ENCODE peak calls at places on chromosomes 11 and 22, in four cellular contexts. G is CD8-positive, alpha-beta T cell; S is left cardiac atrium; Q is stimulated activated naive CD4-positive, alpha-beta T cell treated with Interleukin-2 at 50 U/mL for 16 hours. A is an unnamed sample.

GRCh38 chr11:9146477-9146876 is 55.1 kb upstream of the SCUBE2 start:
- DNase-seq in G (no peak), S (no peak), Q (no peak), A (no peak)

GRCh38 chr22:46852771-46853170 is 90.3 kb downstream of the TBC1D22A start:
- DNase-seq in G (no peak), S (no peak), Q (no peak), A (no peak)

GRCh38 chr11:1747753-1748466 is 2.5 kb downstream of the IFITM10 start:
- DNase-seq in G (no peak), S (peak; percentile 36), Q (no peak), A (no peak)

GRCh38 chr11:67516806-67517205 is 6.4 kb downstream of the CABP2 start:
- DNase-seq in G (no peak), S (no peak), Q (no peak), A (no peak)

GRCh38 chr22:23849009-23850006 is 8.4 kb upstream of the SLC2A11 start:
- DNase-seq in G (peak; percentile 83), S (peak; percentile 85), Q (peak; percentile 74), A (peak; percentile 94)

GRCh38 chr22:45120931-45121330 is 42.8 kb upstream of the NUP50 start:
- DNase-seq in G (no peak), S (no peak), Q (no peak), A (no peak)

GRCh38 chr22:38890377-38890776 is 18.4 kb upstream of the CBX6 start:
- DNase-seq in G (no peak), S (no peak), Q (no peak), A (no peak)

GRCh38 chr11:99818991-99819390 is 798.2 kb downstream of the CNTN5 start:
- DNase-seq in G (no peak), S (no peak), Q (no peak), A (no peak)

GRCh38 chr11:42338056-42338455 is 878.6 kb upstream of the LRRC4C start:
- DNase-seq in G (no peak), S (no peak), Q (no peak), A (no peak)

GRCh38 chr11:131284041-131284440 is 86.4 kb upstream of the NTM start:
- DNase-seq in G (no peak), S (no peak), Q (no peak), A (no peak)

A was measured in heart left ventricle.